ENCODE peak calls at places on chromosomes 13 and 19, in five cellular contexts. One of them, this sample, is unnamed.
A peak's percentile ranks its signal among the peaks of the same experiment; 100 is the strongest.

GRCh38 chr13:94419304-94419943 is 60.1 kb downstream of the DCT start:
- DNase-seq in colonic mucosa: no peak
- DNase-seq in CD4-positive, CD25-positive, alpha-beta regulatory T cell: peak; percentile 26
- DNase-seq in transverse colon: no peak
- DNase-seq in epithelial cell of prostate: peak; percentile 24
- DNase-seq in this sample: no peak

GRCh38 chr13:29501674-29502073 is 93.8 kb downstream of the SLC7A1 start:
- DNase-seq in colonic mucosa: no peak
- DNase-seq in CD4-positive, CD25-positive, alpha-beta regulatory T cell: no peak
- DNase-seq in transverse colon: no peak
- DNase-seq in epithelial cell of prostate: no peak
- DNase-seq in this sample: no peak

GRCh38 chr19:48487944-48488343 is 18.8 kb downstream of the CYTH2 start:
- DNase-seq in colonic mucosa: peak; percentile 80
- DNase-seq in CD4-positive, CD25-positive, alpha-beta regulatory T cell: no peak
- DNase-seq in transverse colon: peak; percentile 83
- DNase-seq in epithelial cell of prostate: peak; percentile 69
- DNase-seq in this sample: no peak

GRCh38 chr13:98742961-98743360 is 9.5 kb downstream of the SLC15A1 start:
- DNase-seq in colonic mucosa: no peak
- DNase-seq in CD4-positive, CD25-positive, alpha-beta regulatory T cell: no peak
- DNase-seq in transverse colon: no peak
- DNase-seq in epithelial cell of prostate: no peak
- DNase-seq in this sample: no peak

GRCh38 chr13:64446372-64446771 is 2783.8 kb downstream of the PCDH9 start:
- DNase-seq in colonic mucosa: no peak
- DNase-seq in CD4-positive, CD25-positive, alpha-beta regulatory T cell: no peak
- DNase-seq in transverse colon: no peak
- DNase-seq in epithelial cell of prostate: no peak
- DNase-seq in this sample: no peak

GRCh38 chr19:41616785-41617621 is 9.9 kb downstream of the CEACAM4 start:
- DNase-seq in colonic mucosa: no peak
- DNase-seq in CD4-positive, CD25-positive, alpha-beta regulatory T cell: no peak
- DNase-seq in transverse colon: no peak
- DNase-seq in epithelial cell of prostate: no peak
- DNase-seq in this sample: no peak

GRCh38 chr19:17370026-17370587 is 7.0 kb downstream of the PLVAP start:
- DNase-seq in colonic mucosa: no peak
- DNase-seq in CD4-positive, CD25-positive, alpha-beta regulatory T cell: no peak
- DNase-seq in transverse colon: no peak
- DNase-seq in epithelial cell of prostate: no peak
- DNase-seq in this sample: no peak

GRCh38 chr19:56951672-56952071 is 111.1 kb upstream of the PEG3 start:
- DNase-seq in colonic mucosa: no peak
- DNase-seq in CD4-positive, CD25-positive, alpha-beta regulatory T cell: no peak
- DNase-seq in transverse colon: no peak
- DNase-seq in epithelial cell of prostate: no peak
- DNase-seq in this sample: no peak

GRCh38 chr13:113562866-113563265 is 21.7 kb upstream of the TFDP1 start:
- DNase-seq in colonic mucosa: peak; percentile 12
- DNase-seq in CD4-positive, CD25-positive, alpha-beta regulatory T cell: no peak
- DNase-seq in transverse colon: no peak
- DNase-seq in epithelial cell of prostate: no peak
- DNase-seq in this sample: no peak

DNA sequence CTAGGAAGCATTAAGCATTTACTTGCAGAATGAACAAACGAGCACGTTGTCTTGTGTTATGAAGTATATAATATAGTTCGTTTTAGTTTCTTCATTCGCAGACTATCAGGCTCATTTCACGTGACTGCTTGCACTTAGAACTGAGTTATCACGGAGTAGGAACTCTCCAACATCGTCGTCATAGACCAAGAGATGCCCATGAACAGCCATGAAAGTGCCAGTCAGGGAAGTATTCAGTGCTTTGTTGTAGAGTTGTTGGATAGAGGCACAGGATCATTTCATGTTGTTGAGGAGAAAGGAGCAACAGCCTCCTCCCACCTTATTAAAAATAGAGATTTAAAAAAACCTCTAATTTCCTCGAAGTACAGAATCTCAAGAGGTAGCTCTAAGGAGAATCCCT is 969 bp upstream of the IL17D start:
- DNase-seq in colonic mucosa: peak; percentile 48
- DNase-seq in CD4-positive, CD25-positive, alpha-beta regulatory T cell: peak; percentile 9
- DNase-seq in transverse colon: no peak
- DNase-seq in epithelial cell of prostate: no peak
- DNase-seq in this sample: no peak
- H3K27ac ChIP-seq in colonic mucosa: no peak overlapping the region
- H3K27ac ChIP-seq in CD4-positive, CD25-positive, alpha-beta regulatory T cell: no peak overlapping the region
- H3K27ac ChIP-seq in transverse colon: no peak overlapping the region
- H3K27ac ChIP-seq in epithelial cell of prostate: no peak overlapping the region
- H3K27ac ChIP-seq in this sample: no peak overlapping the region

GRCh38 chr13:33537691-33538090 is 252.1 kb upstream of the STARD13 start:
- DNase-seq in colonic mucosa: no peak
- DNase-seq in CD4-positive, CD25-positive, alpha-beta regulatory T cell: no peak
- DNase-seq in transverse colon: no peak
- DNase-seq in epithelial cell of prostate: no peak
- DNase-seq in this sample: no peak
- H3K27ac ChIP-seq in colonic mucosa: peak overlapping the region; percentile 19
- H3K27ac ChIP-seq in CD4-positive, CD25-positive, alpha-beta regulatory T cell: no peak overlapping the region
- H3K27ac ChIP-seq in transverse colon: peak overlapping the region; percentile 72
- H3K27ac ChIP-seq in epithelial cell of prostate: no peak overlapping the region
- H3K27ac ChIP-seq in this sample: no peak overlapping the region

GRCh38 chr19:4328243-4328990 is 10.2 kb downstream of the STAP2 start:
- DNase-seq in colonic mucosa: peak; percentile 94
- DNase-seq in CD4-positive, CD25-positive, alpha-beta regulatory T cell: peak; percentile 89
- DNase-seq in transverse colon: peak; percentile 96
- DNase-seq in epithelial cell of prostate: no peak
- DNase-seq in this sample: peak; percentile 91
- H3K27ac ChIP-seq in colonic mucosa: no peak overlapping the region
- H3K27ac ChIP-seq in CD4-positive, CD25-positive, alpha-beta regulatory T cell: peak overlapping the region; percentile 14
- H3K27ac ChIP-seq in transverse colon: peak overlapping the region; percentile 53
- H3K27ac ChIP-seq in epithelial cell of prostate: no peak overlapping the region
- H3K27ac ChIP-seq in this sample: peak overlapping the region; percentile 48

DNA sequence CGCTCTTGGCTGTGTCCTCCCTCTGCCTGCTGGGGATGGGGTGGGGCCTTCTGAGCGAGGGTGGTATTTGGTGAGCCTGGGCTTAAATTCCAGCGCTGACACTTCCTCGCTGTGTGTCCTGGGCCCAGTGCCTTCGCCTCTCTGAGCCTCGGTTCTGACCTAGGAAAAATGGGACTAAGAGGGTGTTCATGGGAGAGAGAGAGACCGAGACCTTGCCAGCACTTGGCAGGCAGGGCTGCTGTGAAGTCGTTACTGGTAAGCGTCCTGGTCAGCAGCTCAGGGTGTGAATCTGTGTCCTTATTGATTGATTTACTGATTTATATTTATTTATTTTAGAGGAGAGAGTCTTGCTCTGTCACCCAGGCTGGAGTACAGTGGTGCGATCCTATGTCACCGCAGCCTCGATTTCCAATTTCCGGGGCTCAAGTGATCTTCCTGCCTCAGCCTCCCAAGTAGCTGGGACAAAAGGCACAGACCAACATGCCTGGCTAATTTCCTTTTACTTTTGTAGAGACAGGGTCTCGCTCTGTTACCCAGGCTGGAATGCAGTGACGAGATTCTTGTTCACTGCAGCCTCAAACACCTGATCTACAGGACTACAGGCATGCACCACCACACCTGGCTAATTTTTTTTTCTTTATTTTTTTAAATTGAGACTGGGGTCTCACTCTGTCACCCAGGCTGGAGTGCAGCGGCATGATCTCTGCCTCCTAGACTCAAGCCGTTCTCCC is 2.4 kb downstream of the PKN1 start:
- DNase-seq in colonic mucosa: no peak
- DNase-seq in CD4-positive, CD25-positive, alpha-beta regulatory T cell: no peak
- DNase-seq in transverse colon: no peak
- DNase-seq in epithelial cell of prostate: no peak
- DNase-seq in this sample: no peak
- H3K27ac ChIP-seq in colonic mucosa: peak overlapping the region; percentile 51
- H3K27ac ChIP-seq in CD4-positive, CD25-positive, alpha-beta regulatory T cell: peak overlapping the region; percentile 47
- H3K27ac ChIP-seq in transverse colon: peak overlapping the region; percentile 94
- H3K27ac ChIP-seq in epithelial cell of prostate: no peak overlapping the region
- H3K27ac ChIP-seq in this sample: peak overlapping the region; percentile 21

GRCh38 chr19:19274146-19274545 is 1.0 kb upstream of the TM6SF2 start:
- DNase-seq in colonic mucosa: no peak
- DNase-seq in CD4-positive, CD25-positive, alpha-beta regulatory T cell: no peak
- DNase-seq in transverse colon: no peak
- DNase-seq in epithelial cell of prostate: no peak
- DNase-seq in this sample: no peak
- H3K27ac ChIP-seq in colonic mucosa: no peak overlapping the region
- H3K27ac ChIP-seq in CD4-positive, CD25-positive, alpha-beta regulatory T cell: no peak overlapping the region
- H3K27ac ChIP-seq in transverse colon: no peak overlapping the region
- H3K27ac ChIP-seq in epithelial cell of prostate: no peak overlapping the region
- H3K27ac ChIP-seq in this sample: no peak overlapping the region

DNA sequence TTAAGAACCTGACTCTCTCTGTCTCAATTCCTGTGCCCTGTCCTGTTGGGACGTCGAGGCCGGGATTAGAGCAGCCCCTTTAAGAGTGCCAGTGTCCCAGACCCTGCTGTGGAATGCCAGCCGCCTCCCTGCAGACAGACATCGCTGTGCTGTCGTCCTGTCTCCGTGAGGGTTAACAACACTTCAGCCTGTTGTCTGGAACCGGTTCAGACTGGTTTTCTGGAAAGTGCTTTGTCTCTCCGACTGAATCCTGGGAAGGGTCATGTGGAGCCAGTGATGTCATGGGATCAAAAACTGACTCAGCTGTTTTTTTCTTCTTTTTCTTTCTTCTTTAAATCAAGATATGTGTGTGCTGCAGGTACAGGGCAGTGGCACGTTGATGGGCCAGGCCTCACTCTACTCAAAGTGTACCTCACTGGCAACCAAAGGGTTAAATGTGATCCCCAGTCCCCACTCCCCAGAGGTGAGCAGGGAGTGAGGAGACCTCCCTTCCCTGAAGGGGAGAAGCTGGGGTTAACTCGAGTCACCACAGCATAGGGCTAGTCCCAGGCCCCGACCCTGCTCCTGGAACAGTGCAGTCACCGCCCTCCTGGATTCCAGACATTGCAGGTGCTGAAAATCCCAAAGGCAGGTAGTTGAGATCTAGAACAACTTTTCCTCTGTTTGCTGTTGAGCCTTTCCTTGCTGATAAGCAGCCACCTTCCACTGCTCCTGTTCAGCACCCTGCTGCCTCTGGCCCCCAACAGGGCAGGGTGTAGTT is 50.8 kb downstream of the TSSK6 start:
- DNase-seq in colonic mucosa: no peak
- DNase-seq in CD4-positive, CD25-positive, alpha-beta regulatory T cell: no peak
- DNase-seq in transverse colon: no peak
- DNase-seq in epithelial cell of prostate: peak; percentile 44
- DNase-seq in this sample: no peak
- H3K27ac ChIP-seq in colonic mucosa: peak overlapping the region; percentile 27
- H3K27ac ChIP-seq in CD4-positive, CD25-positive, alpha-beta regulatory T cell: no peak overlapping the region
- H3K27ac ChIP-seq in transverse colon: peak overlapping the region; percentile 81
- H3K27ac ChIP-seq in epithelial cell of prostate: peak overlapping the region; percentile 46
- H3K27ac ChIP-seq in this sample: no peak overlapping the region

GRCh38 chr13:25371608-25372274 is at the start of gene ATP8A2:
- DNase-seq in colonic mucosa: no peak
- DNase-seq in CD4-positive, CD25-positive, alpha-beta regulatory T cell: no peak
- DNase-seq in transverse colon: no peak
- DNase-seq in epithelial cell of prostate: no peak
- DNase-seq in this sample: no peak

GRCh38 chr13:25371158-25371557 is 616 bp upstream of the ATP8A2 start:
- DNase-seq in colonic mucosa: no peak
- DNase-seq in CD4-positive, CD25-positive, alpha-beta regulatory T cell: no peak
- DNase-seq in transverse colon: no peak
- DNase-seq in epithelial cell of prostate: no peak
- DNase-seq in this sample: no peak

DNA sequence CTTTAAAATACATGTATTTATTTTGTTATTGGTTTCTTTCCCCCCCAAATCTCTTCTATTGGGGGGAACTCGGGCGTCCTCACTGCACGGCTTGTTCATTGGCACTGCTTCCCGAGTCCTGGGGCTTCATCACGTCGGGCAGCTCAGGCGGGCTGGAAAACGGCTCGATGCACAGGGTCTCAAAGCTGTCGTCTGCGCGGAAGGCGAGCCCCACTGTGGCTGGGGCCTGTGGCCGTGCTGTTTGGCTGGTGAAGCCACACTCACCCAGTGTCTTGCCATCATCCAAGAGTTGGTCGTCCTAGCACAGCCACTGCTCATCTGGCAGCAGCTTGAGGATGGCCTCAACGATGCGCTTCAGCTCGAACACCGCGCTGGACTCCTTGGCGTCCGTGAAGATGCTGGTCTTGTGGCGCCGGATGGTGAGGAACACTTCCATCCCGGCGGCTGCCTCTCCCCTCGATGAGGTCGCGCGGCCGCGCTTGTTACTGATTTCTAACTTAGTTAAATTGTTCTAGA is 6.0 kb upstream of the ATP8A2 start:
- DNase-seq in colonic mucosa: no peak
- DNase-seq in CD4-positive, CD25-positive, alpha-beta regulatory T cell: no peak
- DNase-seq in transverse colon: no peak
- DNase-seq in epithelial cell of prostate: no peak
- DNase-seq in this sample: no peak
- H3K27ac ChIP-seq in colonic mucosa: no peak overlapping the region
- H3K27ac ChIP-seq in CD4-positive, CD25-positive, alpha-beta regulatory T cell: no peak overlapping the region
- H3K27ac ChIP-seq in transverse colon: no peak overlapping the region
- H3K27ac ChIP-seq in epithelial cell of prostate: no peak overlapping the region
- H3K27ac ChIP-seq in this sample: no peak overlapping the region

DNA sequence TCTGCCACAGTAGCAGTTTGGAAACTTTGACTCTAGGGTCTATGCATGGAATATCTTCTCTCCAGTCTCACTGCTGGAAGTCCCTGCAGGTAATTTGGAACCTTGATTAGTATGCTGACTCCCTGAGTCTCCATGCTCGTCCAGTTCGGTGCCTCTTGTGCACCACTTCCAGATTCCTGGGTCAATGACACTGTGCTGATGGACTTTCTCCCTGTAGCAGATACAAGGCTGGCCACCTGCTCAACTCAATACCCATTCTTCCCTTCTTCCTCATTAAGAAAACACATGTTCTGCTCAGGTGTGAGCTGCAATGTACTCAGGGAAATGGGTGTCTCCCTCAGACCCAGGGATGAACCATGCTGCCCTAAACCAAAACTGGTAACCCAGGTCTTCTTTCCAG is 99.1 kb downstream of the KL start:
- DNase-seq in colonic mucosa: no peak
- DNase-seq in CD4-positive, CD25-positive, alpha-beta regulatory T cell: no peak
- DNase-seq in transverse colon: no peak
- DNase-seq in epithelial cell of prostate: no peak
- DNase-seq in this sample: no peak
- H3K27ac ChIP-seq in colonic mucosa: no peak overlapping the region
- H3K27ac ChIP-seq in CD4-positive, CD25-positive, alpha-beta regulatory T cell: no peak overlapping the region
- H3K27ac ChIP-seq in transverse colon: no peak overlapping the region
- H3K27ac ChIP-seq in epithelial cell of prostate: no peak overlapping the region
- H3K27ac ChIP-seq in this sample: no peak overlapping the region

GRCh38 chr13:32125221-32125621 is 93.6 kb downstream of the FRY start:
- DNase-seq in colonic mucosa: no peak
- DNase-seq in CD4-positive, CD25-positive, alpha-beta regulatory T cell: no peak
- DNase-seq in transverse colon: no peak
- DNase-seq in epithelial cell of prostate: no peak
- DNase-seq in this sample: no peak
- H3K27ac ChIP-seq in colonic mucosa: no peak overlapping the region
- H3K27ac ChIP-seq in CD4-positive, CD25-positive, alpha-beta regulatory T cell: no peak overlapping the region
- H3K27ac ChIP-seq in transverse colon: peak overlapping the region; percentile 34
- H3K27ac ChIP-seq in epithelial cell of prostate: no peak overlapping the region
- H3K27ac ChIP-seq in this sample: no peak overlapping the region

GRCh38 chr13:110517505-110518149 is 43.9 kb downstream of the RAB20 start:
- DNase-seq in colonic mucosa: no peak
- DNase-seq in CD4-positive, CD25-positive, alpha-beta regulatory T cell: no peak
- DNase-seq in transverse colon: peak; percentile 54
- DNase-seq in epithelial cell of prostate: no peak
- DNase-seq in this sample: no peak
- H3K27ac ChIP-seq in colonic mucosa: peak overlapping the region; percentile 6
- H3K27ac ChIP-seq in CD4-positive, CD25-positive, alpha-beta regulatory T cell: no peak overlapping the region
- H3K27ac ChIP-seq in transverse colon: peak overlapping the region; percentile 66
- H3K27ac ChIP-seq in epithelial cell of prostate: no peak overlapping the region
- H3K27ac ChIP-seq in this sample: no peak overlapping the region